ENCODE peak calls at places on chromosome 21, in ten cellular contexts. One of them, this sample, is unnamed.

GRCh38 chr21:44932366-44933181 is 7.3 kb upstream of the SLX9 start:
- DNase-seq in mesothelial cell of epicardium: peak
- DNase-seq in iris pigment epithelial cell: no peak
- DNase-seq in fibroblast of mammary gland: no peak
- DNase-seq in PC-3: peak
- DNase-seq in activated CD8-positive, alpha-beta memory T cell treated with anti-CD3 and anti-CD28 coated beads, Interleukin-2, amount 10 ng/mL, durations not matched to agents 7 days and 5 days: peak
- DNase-seq in right lobe of liver: peak
- DNase-seq in activated naive CD4-positive, alpha-beta T cell treated with anti-CD3 and anti-CD28 coated beads, Interleukin-2, amount 10 ng/mL, durations not matched to agents 7 days and 5 days: peak
- DNase-seq in T-cell: peak
- DNase-seq in EL: no peak
- DNase-seq in this sample: no peak

GRCh38 chr21:42564561-42564971 is 50.9 kb downstream of the SLC37A1 start:
- DNase-seq in mesothelial cell of epicardium: no peak
- DNase-seq in iris pigment epithelial cell: no peak
- DNase-seq in fibroblast of mammary gland: no peak
- DNase-seq in PC-3: no peak
- DNase-seq in activated CD8-positive, alpha-beta memory T cell treated with anti-CD3 and anti-CD28 coated beads, Interleukin-2, amount 10 ng/mL, durations not matched to agents 7 days and 5 days: peak
- DNase-seq in right lobe of liver: no peak
- DNase-seq in activated naive CD4-positive, alpha-beta T cell treated with anti-CD3 and anti-CD28 coated beads, Interleukin-2, amount 10 ng/mL, durations not matched to agents 7 days and 5 days: peak
- DNase-seq in T-cell: no peak
- DNase-seq in EL: no peak
- DNase-seq in this sample: no peak

GRCh38 chr21:37546949-37547614 is 180.5 kb downstream of the DYRK1A start:
- DNase-seq in mesothelial cell of epicardium: peak
- DNase-seq in iris pigment epithelial cell: no peak
- DNase-seq in fibroblast of mammary gland: peak
- DNase-seq in PC-3: peak
- DNase-seq in activated CD8-positive, alpha-beta memory T cell treated with anti-CD3 and anti-CD28 coated beads, Interleukin-2, amount 10 ng/mL, durations not matched to agents 7 days and 5 days: peak
- DNase-seq in right lobe of liver: no peak
- DNase-seq in activated naive CD4-positive, alpha-beta T cell treated with anti-CD3 and anti-CD28 coated beads, Interleukin-2, amount 10 ng/mL, durations not matched to agents 7 days and 5 days: no peak
- DNase-seq in T-cell: no peak
- DNase-seq in EL: peak
- DNase-seq in this sample: no peak

GRCh38 chr21:42863504-42863870 is 15.9 kb downstream of the WDR4 start:
- DNase-seq in mesothelial cell of epicardium: no peak
- DNase-seq in iris pigment epithelial cell: no peak
- DNase-seq in fibroblast of mammary gland: no peak
- DNase-seq in PC-3: no peak
- DNase-seq in activated CD8-positive, alpha-beta memory T cell treated with anti-CD3 and anti-CD28 coated beads, Interleukin-2, amount 10 ng/mL, durations not matched to agents 7 days and 5 days: no peak
- DNase-seq in right lobe of liver: no peak
- DNase-seq in activated naive CD4-positive, alpha-beta T cell treated with anti-CD3 and anti-CD28 coated beads, Interleukin-2, amount 10 ng/mL, durations not matched to agents 7 days and 5 days: no peak
- DNase-seq in T-cell: no peak
- DNase-seq in EL: no peak
- DNase-seq in this sample: no peak

GRCh38 chr21:44920694-44921604 is at the start of gene ITGB2:
- DNase-seq in mesothelial cell of epicardium: no peak
- DNase-seq in iris pigment epithelial cell: no peak
- DNase-seq in fibroblast of mammary gland: no peak
- DNase-seq in PC-3: no peak
- DNase-seq in activated CD8-positive, alpha-beta memory T cell treated with anti-CD3 and anti-CD28 coated beads, Interleukin-2, amount 10 ng/mL, durations not matched to agents 7 days and 5 days: peak
- DNase-seq in right lobe of liver: peak
- DNase-seq in activated naive CD4-positive, alpha-beta T cell treated with anti-CD3 and anti-CD28 coated beads, Interleukin-2, amount 10 ng/mL, durations not matched to agents 7 days and 5 days: peak
- DNase-seq in T-cell: peak
- DNase-seq in EL: no peak
- DNase-seq in this sample: no peak

GRCh38 chr21:45937721-45938452 is 43.7 kb upstream of the COL6A1 start:
- DNase-seq in mesothelial cell of epicardium: no peak
- DNase-seq in iris pigment epithelial cell: no peak
- DNase-seq in fibroblast of mammary gland: no peak
- DNase-seq in PC-3: no peak
- DNase-seq in activated CD8-positive, alpha-beta memory T cell treated with anti-CD3 and anti-CD28 coated beads, Interleukin-2, amount 10 ng/mL, durations not matched to agents 7 days and 5 days: no peak
- DNase-seq in right lobe of liver: no peak
- DNase-seq in activated naive CD4-positive, alpha-beta T cell treated with anti-CD3 and anti-CD28 coated beads, Interleukin-2, amount 10 ng/mL, durations not matched to agents 7 days and 5 days: no peak
- DNase-seq in T-cell: no peak
- DNase-seq in EL: no peak
- DNase-seq in this sample: no peak

GRCh38 chr21:35324372-35325220 is 275.5 kb upstream of the RUNX1 start:
- DNase-seq in mesothelial cell of epicardium: no peak
- DNase-seq in iris pigment epithelial cell: peak
- DNase-seq in fibroblast of mammary gland: peak
- DNase-seq in PC-3: peak
- DNase-seq in activated CD8-positive, alpha-beta memory T cell treated with anti-CD3 and anti-CD28 coated beads, Interleukin-2, amount 10 ng/mL, durations not matched to agents 7 days and 5 days: no peak
- DNase-seq in right lobe of liver: no peak
- DNase-seq in activated naive CD4-positive, alpha-beta T cell treated with anti-CD3 and anti-CD28 coated beads, Interleukin-2, amount 10 ng/mL, durations not matched to agents 7 days and 5 days: no peak
- DNase-seq in T-cell: no peak
- DNase-seq in EL: peak
- DNase-seq in this sample: peak

GRCh38 chr21:44490816-44491215 is 35.5 kb downstream of the LRRC3 start:
- DNase-seq in mesothelial cell of epicardium: no peak
- DNase-seq in iris pigment epithelial cell: no peak
- DNase-seq in fibroblast of mammary gland: no peak
- DNase-seq in PC-3: no peak
- DNase-seq in activated CD8-positive, alpha-beta memory T cell treated with anti-CD3 and anti-CD28 coated beads, Interleukin-2, amount 10 ng/mL, durations not matched to agents 7 days and 5 days: no peak
- DNase-seq in right lobe of liver: no peak
- DNase-seq in activated naive CD4-positive, alpha-beta T cell treated with anti-CD3 and anti-CD28 coated beads, Interleukin-2, amount 10 ng/mL, durations not matched to agents 7 days and 5 days: no peak
- DNase-seq in T-cell: no peak
- DNase-seq in EL: no peak
- DNase-seq in this sample: no peak

GRCh38 chr21:25735895-25736597 is 1.3 kb downstream of the GABPA start:
- DNase-seq in mesothelial cell of epicardium: no peak
- DNase-seq in iris pigment epithelial cell: peak
- DNase-seq in fibroblast of mammary gland: peak
- DNase-seq in PC-3: peak
- DNase-seq in activated CD8-positive, alpha-beta memory T cell treated with anti-CD3 and anti-CD28 coated beads, Interleukin-2, amount 10 ng/mL, durations not matched to agents 7 days and 5 days: no peak
- DNase-seq in right lobe of liver: no peak
- DNase-seq in activated naive CD4-positive, alpha-beta T cell treated with anti-CD3 and anti-CD28 coated beads, Interleukin-2, amount 10 ng/mL, durations not matched to agents 7 days and 5 days: no peak
- DNase-seq in T-cell: no peak
- DNase-seq in EL: peak
- DNase-seq in this sample: peak

GRCh38 chr21:43362928-43363314 is 64.0 kb downstream of the SIK1 start:
- DNase-seq in mesothelial cell of epicardium: no peak
- DNase-seq in iris pigment epithelial cell: no peak
- DNase-seq in fibroblast of mammary gland: no peak
- DNase-seq in PC-3: no peak
- DNase-seq in activated CD8-positive, alpha-beta memory T cell treated with anti-CD3 and anti-CD28 coated beads, Interleukin-2, amount 10 ng/mL, durations not matched to agents 7 days and 5 days: peak
- DNase-seq in right lobe of liver: no peak
- DNase-seq in activated naive CD4-positive, alpha-beta T cell treated with anti-CD3 and anti-CD28 coated beads, Interleukin-2, amount 10 ng/mL, durations not matched to agents 7 days and 5 days: peak
- DNase-seq in T-cell: no peak
- DNase-seq in EL: no peak
- DNase-seq in this sample: peak

GRCh38 chr21:33578959-33579542 is 9.4 kb downstream of the DONSON start:
- DNase-seq in mesothelial cell of epicardium: no peak
- DNase-seq in iris pigment epithelial cell: peak
- DNase-seq in fibroblast of mammary gland: peak
- DNase-seq in PC-3: peak
- DNase-seq in activated CD8-positive, alpha-beta memory T cell treated with anti-CD3 and anti-CD28 coated beads, Interleukin-2, amount 10 ng/mL, durations not matched to agents 7 days and 5 days: no peak
- DNase-seq in right lobe of liver: no peak
- DNase-seq in activated naive CD4-positive, alpha-beta T cell treated with anti-CD3 and anti-CD28 coated beads, Interleukin-2, amount 10 ng/mL, durations not matched to agents 7 days and 5 days: no peak
- DNase-seq in T-cell: no peak
- DNase-seq in EL: peak
- DNase-seq in this sample: peak

GRCh38 chr21:16588433-16588860 is 858.7 kb downstream of the USP25 start:
- DNase-seq in mesothelial cell of epicardium: no peak
- DNase-seq in iris pigment epithelial cell: peak
- DNase-seq in fibroblast of mammary gland: peak
- DNase-seq in PC-3: peak
- DNase-seq in activated CD8-positive, alpha-beta memory T cell treated with anti-CD3 and anti-CD28 coated beads, Interleukin-2, amount 10 ng/mL, durations not matched to agents 7 days and 5 days: no peak
- DNase-seq in right lobe of liver: peak
- DNase-seq in activated naive CD4-positive, alpha-beta T cell treated with anti-CD3 and anti-CD28 coated beads, Interleukin-2, amount 10 ng/mL, durations not matched to agents 7 days and 5 days: no peak
- DNase-seq in T-cell: no peak
- DNase-seq in EL: peak
- DNase-seq in this sample: peak

GRCh38 chr21:45358711-45359310 is 46.2 kb upstream of the COL18A1 start:
- DNase-seq in mesothelial cell of epicardium: no peak
- DNase-seq in iris pigment epithelial cell: no peak
- DNase-seq in fibroblast of mammary gland: no peak
- DNase-seq in PC-3: no peak
- DNase-seq in activated CD8-positive, alpha-beta memory T cell treated with anti-CD3 and anti-CD28 coated beads, Interleukin-2, amount 10 ng/mL, durations not matched to agents 7 days and 5 days: no peak
- DNase-seq in right lobe of liver: no peak
- DNase-seq in activated naive CD4-positive, alpha-beta T cell treated with anti-CD3 and anti-CD28 coated beads, Interleukin-2, amount 10 ng/mL, durations not matched to agents 7 days and 5 days: no peak
- DNase-seq in T-cell: no peak
- DNase-seq in EL: no peak
- DNase-seq in this sample: no peak

GRCh38 chr21:46459356-46460112 is 843 bp downstream of the DIP2A start:
- DNase-seq in mesothelial cell of epicardium: no peak
- DNase-seq in iris pigment epithelial cell: peak
- DNase-seq in fibroblast of mammary gland: peak
- DNase-seq in PC-3: peak
- DNase-seq in activated CD8-positive, alpha-beta memory T cell treated with anti-CD3 and anti-CD28 coated beads, Interleukin-2, amount 10 ng/mL, durations not matched to agents 7 days and 5 days: no peak
- DNase-seq in right lobe of liver: peak
- DNase-seq in activated naive CD4-positive, alpha-beta T cell treated with anti-CD3 and anti-CD28 coated beads, Interleukin-2, amount 10 ng/mL, durations not matched to agents 7 days and 5 days: peak
- DNase-seq in T-cell: no peak
- DNase-seq in EL: peak
- DNase-seq in this sample: peak

GRCh38 chr21:41636636-41637625 is 129.0 kb upstream of the TMPRSS2 start:
- DNase-seq in mesothelial cell of epicardium: no peak
- DNase-seq in iris pigment epithelial cell: no peak
- DNase-seq in fibroblast of mammary gland: no peak
- DNase-seq in PC-3: no peak
- DNase-seq in activated CD8-positive, alpha-beta memory T cell treated with anti-CD3 and anti-CD28 coated beads, Interleukin-2, amount 10 ng/mL, durations not matched to agents 7 days and 5 days: no peak
- DNase-seq in right lobe of liver: no peak
- DNase-seq in activated naive CD4-positive, alpha-beta T cell treated with anti-CD3 and anti-CD28 coated beads, Interleukin-2, amount 10 ng/mL, durations not matched to agents 7 days and 5 days: no peak
- DNase-seq in T-cell: no peak
- DNase-seq in EL: no peak
- DNase-seq in this sample: no peak

GRCh38 chr21:41712201-41712600 is 54.7 kb downstream of the RIPK4 start:
- DNase-seq in mesothelial cell of epicardium: no peak
- DNase-seq in iris pigment epithelial cell: no peak
- DNase-seq in fibroblast of mammary gland: no peak
- DNase-seq in PC-3: no peak
- DNase-seq in activated CD8-positive, alpha-beta memory T cell treated with anti-CD3 and anti-CD28 coated beads, Interleukin-2, amount 10 ng/mL, durations not matched to agents 7 days and 5 days: no peak
- DNase-seq in right lobe of liver: peak
- DNase-seq in activated naive CD4-positive, alpha-beta T cell treated with anti-CD3 and anti-CD28 coated beads, Interleukin-2, amount 10 ng/mL, durations not matched to agents 7 days and 5 days: no peak
- DNase-seq in T-cell: no peak
- DNase-seq in EL: no peak
- DNase-seq in this sample: no peak

GRCh38 chr21:35198004-35198403 is 148.9 kb upstream of the RUNX1 start:
- DNase-seq in mesothelial cell of epicardium: no peak
- DNase-seq in iris pigment epithelial cell: peak
- DNase-seq in fibroblast of mammary gland: peak
- DNase-seq in PC-3: peak
- DNase-seq in activated CD8-positive, alpha-beta memory T cell treated with anti-CD3 and anti-CD28 coated beads, Interleukin-2, amount 10 ng/mL, durations not matched to agents 7 days and 5 days: no peak
- DNase-seq in right lobe of liver: no peak
- DNase-seq in activated naive CD4-positive, alpha-beta T cell treated with anti-CD3 and anti-CD28 coated beads, Interleukin-2, amount 10 ng/mL, durations not matched to agents 7 days and 5 days: no peak
- DNase-seq in T-cell: no peak
- DNase-seq in EL: peak
- DNase-seq in this sample: peak

GRCh38 chr21:33643658-33644311 is 1.5 kb downstream of the ITSN1 start:
- DNase-seq in mesothelial cell of epicardium: no peak
- DNase-seq in iris pigment epithelial cell: peak
- DNase-seq in fibroblast of mammary gland: peak
- DNase-seq in PC-3: peak
- DNase-seq in activated CD8-positive, alpha-beta memory T cell treated with anti-CD3 and anti-CD28 coated beads, Interleukin-2, amount 10 ng/mL, durations not matched to agents 7 days and 5 days: no peak
- DNase-seq in right lobe of liver: no peak
- DNase-seq in activated naive CD4-positive, alpha-beta T cell treated with anti-CD3 and anti-CD28 coated beads, Interleukin-2, amount 10 ng/mL, durations not matched to agents 7 days and 5 days: no peak
- DNase-seq in T-cell: no peak
- DNase-seq in EL: peak
- DNase-seq in this sample: peak

GRCh38 chr21:21074305-21074704 is 76.1 kb downstream of the NCAM2 start:
- DNase-seq in mesothelial cell of epicardium: no peak
- DNase-seq in iris pigment epithelial cell: no peak
- DNase-seq in fibroblast of mammary gland: no peak
- DNase-seq in PC-3: no peak
- DNase-seq in activated CD8-positive, alpha-beta memory T cell treated with anti-CD3 and anti-CD28 coated beads, Interleukin-2, amount 10 ng/mL, durations not matched to agents 7 days and 5 days: no peak
- DNase-seq in right lobe of liver: no peak
- DNase-seq in activated naive CD4-positive, alpha-beta T cell treated with anti-CD3 and anti-CD28 coated beads, Interleukin-2, amount 10 ng/mL, durations not matched to agents 7 days and 5 days: no peak
- DNase-seq in T-cell: no peak
- DNase-seq in EL: no peak
- DNase-seq in this sample: no peak

GRCh38 chr21:41583274-41583790 is 75.4 kb upstream of the TMPRSS2 start:
- DNase-seq in mesothelial cell of epicardium: peak
- DNase-seq in iris pigment epithelial cell: no peak
- DNase-seq in fibroblast of mammary gland: no peak
- DNase-seq in PC-3: peak
- DNase-seq in activated CD8-positive, alpha-beta memory T cell treated with anti-CD3 and anti-CD28 coated beads, Interleukin-2, amount 10 ng/mL, durations not matched to agents 7 days and 5 days: peak
- DNase-seq in right lobe of liver: peak
- DNase-seq in activated naive CD4-positive, alpha-beta T cell treated with anti-CD3 and anti-CD28 coated beads, Interleukin-2, amount 10 ng/mL, durations not matched to agents 7 days and 5 days: no peak
- DNase-seq in T-cell: no peak
- DNase-seq in EL: no peak
- DNase-seq in this sample: no peak

GRCh38 chr21:43739648-43740435 is 20.9 kb downstream of the PDXK start:
- DNase-seq in mesothelial cell of epicardium: no peak
- DNase-seq in iris pigment epithelial cell: no peak
- DNase-seq in fibroblast of mammary gland: no peak
- DNase-seq in PC-3: no peak
- DNase-seq in activated CD8-positive, alpha-beta memory T cell treated with anti-CD3 and anti-CD28 coated beads, Interleukin-2, amount 10 ng/mL, durations not matched to agents 7 days and 5 days: no peak
- DNase-seq in right lobe of liver: no peak
- DNase-seq in activated naive CD4-positive, alpha-beta T cell treated with anti-CD3 and anti-CD28 coated beads, Interleukin-2, amount 10 ng/mL, durations not matched to agents 7 days and 5 days: no peak
- DNase-seq in T-cell: no peak
- DNase-seq in EL: no peak
- DNase-seq in this sample: no peak

GRCh38 chr21:46063734-46064680 is 33.9 kb upstream of the COL6A2 start:
- DNase-seq in mesothelial cell of epicardium: no peak
- DNase-seq in iris pigment epithelial cell: no peak
- DNase-seq in fibroblast of mammary gland: no peak
- DNase-seq in PC-3: no peak
- DNase-seq in activated CD8-positive, alpha-beta memory T cell treated with anti-CD3 and anti-CD28 coated beads, Interleukin-2, amount 10 ng/mL, durations not matched to agents 7 days and 5 days: peak
- DNase-seq in right lobe of liver: peak
- DNase-seq in activated naive CD4-positive, alpha-beta T cell treated with anti-CD3 and anti-CD28 coated beads, Interleukin-2, amount 10 ng/mL, durations not matched to agents 7 days and 5 days: no peak
- DNase-seq in T-cell: no peak
- DNase-seq in EL: no peak
- DNase-seq in this sample: no peak

GRCh38 chr21:43771199-43771675 is 4.9 kb downstream of the CSTB start:
- DNase-seq in mesothelial cell of epicardium: no peak
- DNase-seq in iris pigment epithelial cell: no peak
- DNase-seq in fibroblast of mammary gland: no peak
- DNase-seq in PC-3: no peak
- DNase-seq in activated CD8-positive, alpha-beta memory T cell treated with anti-CD3 and anti-CD28 coated beads, Interleukin-2, amount 10 ng/mL, durations not matched to agents 7 days and 5 days: no peak
- DNase-seq in right lobe of liver: no peak
- DNase-seq in activated naive CD4-positive, alpha-beta T cell treated with anti-CD3 and anti-CD28 coated beads, Interleukin-2, amount 10 ng/mL, durations not matched to agents 7 days and 5 days: no peak
- DNase-seq in T-cell: no peak
- DNase-seq in EL: no peak
- DNase-seq in this sample: no peak

GRCh38 chr21:45995686-45996179 is 14.2 kb downstream of the COL6A1 start:
- DNase-seq in mesothelial cell of epicardium: peak
- DNase-seq in iris pigment epithelial cell: no peak
- DNase-seq in fibroblast of mammary gland: peak
- DNase-seq in PC-3: peak
- DNase-seq in activated CD8-positive, alpha-beta memory T cell treated with anti-CD3 and anti-CD28 coated beads, Interleukin-2, amount 10 ng/mL, durations not matched to agents 7 days and 5 days: no peak
- DNase-seq in right lobe of liver: no peak
- DNase-seq in activated naive CD4-positive, alpha-beta T cell treated with anti-CD3 and anti-CD28 coated beads, Interleukin-2, amount 10 ng/mL, durations not matched to agents 7 days and 5 days: peak
- DNase-seq in T-cell: no peak
- DNase-seq in EL: no peak
- DNase-seq in this sample: peak

GRCh38 chr21:33880626-33881025 is 35.0 kb downstream of the ATP5PO start:
- DNase-seq in mesothelial cell of epicardium: no peak
- DNase-seq in iris pigment epithelial cell: no peak
- DNase-seq in fibroblast of mammary gland: no peak
- DNase-seq in PC-3: no peak
- DNase-seq in activated CD8-positive, alpha-beta memory T cell treated with anti-CD3 and anti-CD28 coated beads, Interleukin-2, amount 10 ng/mL, durations not matched to agents 7 days and 5 days: no peak
- DNase-seq in right lobe of liver: no peak
- DNase-seq in activated naive CD4-positive, alpha-beta T cell treated with anti-CD3 and anti-CD28 coated beads, Interleukin-2, amount 10 ng/mL, durations not matched to agents 7 days and 5 days: no peak
- DNase-seq in T-cell: no peak
- DNase-seq in EL: no peak
- DNase-seq in this sample: no peak

GRCh38 chr21:38798481-38798882 is 7.2 kb upstream of the ETS2 start:
- DNase-seq in mesothelial cell of epicardium: peak
- DNase-seq in iris pigment epithelial cell: peak
- DNase-seq in fibroblast of mammary gland: no peak
- DNase-seq in PC-3: peak
- DNase-seq in activated CD8-positive, alpha-beta memory T cell treated with anti-CD3 and anti-CD28 coated beads, Interleukin-2, amount 10 ng/mL, durations not matched to agents 7 days and 5 days: peak
- DNase-seq in right lobe of liver: no peak
- DNase-seq in activated naive CD4-positive, alpha-beta T cell treated with anti-CD3 and anti-CD28 coated beads, Interleukin-2, amount 10 ng/mL, durations not matched to agents 7 days and 5 days: no peak
- DNase-seq in T-cell: no peak
- DNase-seq in EL: peak
- DNase-seq in this sample: peak

GRCh38 chr21:36297938-36298572 is 21.9 kb upstream of the MORC3 start:
- DNase-seq in mesothelial cell of epicardium: no peak
- DNase-seq in iris pigment epithelial cell: peak
- DNase-seq in fibroblast of mammary gland: no peak
- DNase-seq in PC-3: peak
- DNase-seq in activated CD8-positive, alpha-beta memory T cell treated with anti-CD3 and anti-CD28 coated beads, Interleukin-2, amount 10 ng/mL, durations not matched to agents 7 days and 5 days: peak
- DNase-seq in right lobe of liver: no peak
- DNase-seq in activated naive CD4-positive, alpha-beta T cell treated with anti-CD3 and anti-CD28 coated beads, Interleukin-2, amount 10 ng/mL, durations not matched to agents 7 days and 5 days: peak
- DNase-seq in T-cell: peak
- DNase-seq in EL: peak
- DNase-seq in this sample: peak

GRCh38 chr21:14562959-14563358 is 16.8 kb upstream of the SAMSN1 start:
- DNase-seq in mesothelial cell of epicardium: no peak
- DNase-seq in iris pigment epithelial cell: no peak
- DNase-seq in fibroblast of mammary gland: no peak
- DNase-seq in PC-3: no peak
- DNase-seq in activated CD8-positive, alpha-beta memory T cell treated with anti-CD3 and anti-CD28 coated beads, Interleukin-2, amount 10 ng/mL, durations not matched to agents 7 days and 5 days: no peak
- DNase-seq in right lobe of liver: no peak
- DNase-seq in activated naive CD4-positive, alpha-beta T cell treated with anti-CD3 and anti-CD28 coated beads, Interleukin-2, amount 10 ng/mL, durations not matched to agents 7 days and 5 days: no peak
- DNase-seq in T-cell: no peak
- DNase-seq in EL: no peak
- DNase-seq in this sample: no peak

This sample was measured in RPMI7951.